ENCODE peak calls at places on chromosomes 11 and 22, in five cellular contexts. I, B, K, F and R are unnamed samples.

GRCh38 chr22:23784215-23784732 is 2.5 kb upstream of the SMARCB1 start:
- DNase-seq in I (no peak), F (no peak), K (peak), B (no peak), R (no peak)

GRCh38 chr11:59207988-59208432 is 4.7 kb downstream of the MPEG1 start:
- DNase-seq in F (no peak), K (no peak), B (peak), I (no peak), R (peak)

GRCh38 chr11:88666364-88666763 is 328.8 kb upstream of the CTSC start:
- DNase-seq in I (no peak), K (peak), F (no peak), B (no peak), R (no peak)

GRCh38 chr11:117686711-117687110 is 110.3 kb downstream of the DSCAML1 start:
- DNase-seq in F (no peak), B (no peak), K (no peak), I (no peak), R (no peak)

GRCh38 chr11:61954106-61955030 is 4.2 kb downstream of the BEST1 start:
- DNase-seq in K (no peak), F (no peak), B (no peak), I (no peak), R (peak)

GRCh38 chr11:105000797-105001196 is 22.2 kb downstream of the CASP5 start:
- DNase-seq in K (peak), F (no peak), B (no peak), I (no peak), R (peak)

GRCh38 chr22:17130199-17130598 is 9.0 kb upstream of the TMEM121B start:
- DNase-seq in K (no peak), I (no peak), B (no peak), F (no peak), R (peak)

GRCh38 chr11:19187880-19188279 is 13.9 kb downstream of the CSRP3 start:
- DNase-seq in I (peak), B (no peak), F (no peak), K (no peak), R (no peak)

GRCh38 chr11:118740892-118741291 is 50.1 kb downstream of the DDX6 start:
- DNase-seq in K (no peak), I (no peak), B (no peak), F (no peak), R (no peak)

GRCh38 chr11:79258606-79259005 is 182.2 kb downstream of the TENM4 start:
- DNase-seq in K (no peak), B (no peak), I (no peak), F (no peak), R (no peak)

GRCh38 chr11:68974421-68975194 is 6.2 kb downstream of the MRGPRD start:
- DNase-seq in I (peak), B (no peak), F (no peak), K (peak), R (peak)

GRCh38 chr11:58905716-58906547 is 33.4 kb upstream of the GLYATL1 start:
- DNase-seq in F (peak), B (no peak), K (peak), I (peak), R (peak)

DNA sequence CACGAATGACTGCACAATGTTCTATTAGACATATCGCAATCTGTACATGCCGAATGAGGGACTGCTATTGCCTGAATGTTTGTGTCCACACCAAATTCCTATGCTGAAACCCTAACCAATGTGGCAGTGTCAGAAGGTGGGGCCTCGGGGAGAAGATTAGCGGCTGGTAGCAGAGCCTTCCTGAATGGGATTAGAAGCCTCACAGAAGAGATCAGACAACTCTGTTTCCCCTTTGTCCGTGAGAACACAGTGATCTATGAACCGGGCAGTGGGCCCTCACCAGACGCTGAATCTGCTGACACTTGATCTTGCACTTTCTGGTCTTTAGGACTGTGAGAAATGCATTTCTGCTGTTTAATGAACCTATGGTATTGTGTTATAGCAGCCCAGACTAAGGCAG is 33.1 kb downstream of the LRFN4 start:
- DNase-seq in F (no peak), I (no peak), K (no peak), B (no peak), R (no peak)
- TF ChIP-seq EP300 in F (no peak), I (no peak), K (no peak), B (no peak), R (no peak)

GRCh38 chr11:5684627-5685362 is at the start of gene TRIM5:
- DNase-seq in I (no peak), B (peak), K (peak), F (peak), R (peak)
- TF ChIP-seq EP300 in I (no peak), B (no peak), K (peak), F (peak), R (no peak)

GRCh38 chr11:45455536-45455935 is 169.4 kb upstream of the SYT13 start:
- DNase-seq in B (no peak), K (no peak), F (no peak), I (no peak), R (no peak)

GRCh38 chr11:45456686-45457085 is 170.5 kb upstream of the SYT13 start:
- DNase-seq in K (no peak), I (no peak), B (no peak), F (no peak), R (no peak)

GRCh38 chr11:45458269-45458668 is 172.1 kb upstream of the SYT13 start:
- DNase-seq in K (no peak), B (no peak), I (no peak), F (no peak), R (no peak)

GRCh38 chr11:45459501-45459900 is 173.4 kb upstream of the SYT13 start:
- DNase-seq in B (no peak), I (no peak), F (no peak), K (no peak), R (no peak)

GRCh38 chr11:45457649-45458048 is 171.5 kb upstream of the SYT13 start:
- DNase-seq in F (no peak), I (no peak), K (no peak), B (no peak), R (no peak)
- TF ChIP-seq EP300 in F (no peak), I (no peak), K (no peak), B (no peak), R (no peak)

DNA sequence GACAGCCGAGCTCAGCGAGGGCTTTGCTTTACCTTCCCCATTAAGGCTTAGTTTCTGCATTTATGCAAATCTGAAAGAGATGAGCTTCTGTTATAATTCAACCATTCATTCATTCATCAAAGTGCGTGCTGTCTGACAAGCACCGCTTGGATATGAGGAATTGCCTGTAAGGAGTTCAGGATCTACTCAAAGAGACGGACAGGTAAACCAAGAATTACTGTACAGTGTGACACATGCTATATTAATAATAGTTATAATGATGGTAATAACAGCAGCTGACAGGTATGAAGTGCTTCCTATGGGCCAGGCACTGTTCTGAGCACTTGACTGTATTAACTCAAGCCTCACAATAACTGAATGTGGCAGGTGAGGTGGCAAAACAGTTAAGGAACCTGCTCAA is 109.9 kb upstream of the TBCEL start:
- DNase-seq in B (no peak), I (no peak), K (no peak), F (no peak), R (no peak)
- TF ChIP-seq EP300 in B (no peak), I (no peak), K (no peak), F (no peak), R (no peak)

DNA sequence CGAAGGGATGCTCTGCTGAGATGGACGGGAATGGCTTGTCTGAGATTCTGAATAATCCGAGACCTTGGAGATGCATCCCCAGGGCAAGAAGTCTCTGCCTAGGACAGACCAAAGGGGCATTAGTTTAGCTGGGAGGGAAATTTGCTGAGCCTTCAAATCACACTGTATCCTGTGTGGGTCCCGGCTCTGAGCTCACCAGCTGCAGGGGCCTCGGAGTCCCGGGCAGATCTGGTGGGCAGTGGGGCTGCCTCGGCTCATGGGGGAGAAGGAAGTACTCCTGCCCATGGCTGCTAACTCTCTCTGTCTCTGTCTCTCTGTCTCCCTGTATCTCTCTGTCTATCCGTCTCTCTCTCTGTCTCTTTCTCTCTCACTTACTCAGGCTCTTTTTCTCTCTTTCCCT is 522.4 kb downstream of the TBC1D22A start:
- DNase-seq in I (no peak), K (no peak), B (no peak), F (no peak), R (no peak)
- TF ChIP-seq EP300 in I (no peak), K (no peak), B (no peak), F (no peak), R (no peak)

GRCh38 chr11:39304586-39304985 is 2154.9 kb downstream of the LRRC4C start:
- DNase-seq in B (no peak), K (no peak), I (no peak), F (no peak), R (no peak)
- TF ChIP-seq EP300 in B (no peak), K (no peak), I (no peak), F (no peak), R (no peak)

DNA sequence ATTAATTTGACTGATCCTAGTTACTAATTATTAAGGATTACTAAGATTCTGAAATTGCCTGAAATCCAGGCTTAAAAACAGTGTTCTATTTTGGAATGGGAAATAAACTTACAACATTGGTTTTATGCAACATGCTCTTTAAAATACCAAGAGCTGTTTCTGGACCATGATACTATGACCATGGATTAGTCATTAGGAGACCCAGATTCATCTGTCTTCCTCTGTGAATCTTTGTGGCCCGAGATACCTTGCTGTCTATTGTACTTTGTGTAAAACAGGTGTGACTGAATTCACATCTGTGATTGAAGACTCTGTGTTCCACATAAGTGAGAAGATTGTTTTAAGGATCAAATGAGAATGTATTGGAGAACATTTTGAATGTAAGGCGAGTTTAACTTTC is 98.8 kb downstream of the HSD17B12 start:
- DNase-seq in F (no peak), I (no peak), B (no peak), K (no peak), R (no peak)
- TF ChIP-seq EP300 in F (no peak), I (no peak), B (no peak), K (no peak), R (no peak)